ENCODE peak calls at places on chromosomes 12 and 14, in seven cellular contexts. One of them, this sample, is unnamed.

GRCh38 chr14:106841701-106842100 is 1315.3 kb downstream of the TMEM121 start:
- DNase-seq in NB4: no peak
- DNase-seq in heart right ventricle: no peak
- DNase-seq in uterus: no peak
- DNase-seq in endothelial cell of umbilical vein: no peak
- DNase-seq in coronary artery: no peak
- DNase-seq in fibroblast of mammary gland: no peak
- DNase-seq in this sample: peak

GRCh38 chr14:65003394-65003793 is 16.7 kb downstream of the FNTB start:
- DNase-seq in uterus: no peak
- DNase-seq in heart right ventricle: no peak
- DNase-seq in NB4: no peak
- DNase-seq in endothelial cell of umbilical vein: no peak
- DNase-seq in fibroblast of mammary gland: peak
- DNase-seq in coronary artery: no peak
- DNase-seq in this sample: no peak

GRCh38 chr12:25388216-25388615 is 137.5 kb upstream of the KRAS start:
- DNase-seq in endothelial cell of umbilical vein: no peak
- DNase-seq in NB4: no peak
- DNase-seq in heart right ventricle: no peak
- DNase-seq in uterus: no peak
- DNase-seq in fibroblast of mammary gland: no peak
- DNase-seq in coronary artery: no peak
- DNase-seq in this sample: no peak

GRCh38 chr12:53049582-53050318 is at the start of gene TNS2:
- DNase-seq in fibroblast of mammary gland: peak
- DNase-seq in endothelial cell of umbilical vein: peak
- DNase-seq in NB4: no peak
- DNase-seq in heart right ventricle: peak
- DNase-seq in coronary artery: peak
- DNase-seq in uterus: peak
- DNase-seq in this sample: peak

GRCh38 chr12:117564885-117565284 is 203.5 kb upstream of the NOS1 start:
- DNase-seq in heart right ventricle: no peak
- DNase-seq in fibroblast of mammary gland: no peak
- DNase-seq in endothelial cell of umbilical vein: no peak
- DNase-seq in uterus: no peak
- DNase-seq in NB4: no peak
- DNase-seq in coronary artery: peak
- DNase-seq in this sample: no peak

GRCh38 chr12:123991402-123991951 is 18.5 kb downstream of the ZNF664 start:
- DNase-seq in NB4: no peak
- DNase-seq in endothelial cell of umbilical vein: no peak
- DNase-seq in fibroblast of mammary gland: no peak
- DNase-seq in coronary artery: no peak
- DNase-seq in uterus: no peak
- DNase-seq in heart right ventricle: no peak
- DNase-seq in this sample: no peak

GRCh38 chr14:31286456-31287293 is 79.1 kb upstream of the HECTD1 start:
- DNase-seq in endothelial cell of umbilical vein: no peak
- DNase-seq in fibroblast of mammary gland: no peak
- DNase-seq in heart right ventricle: no peak
- DNase-seq in coronary artery: no peak
- DNase-seq in uterus: no peak
- DNase-seq in NB4: no peak
- DNase-seq in this sample: no peak

GRCh38 chr14:51093371-51094281 is 1.3 kb downstream of the TRIM9 start:
- DNase-seq in coronary artery: no peak
- DNase-seq in fibroblast of mammary gland: no peak
- DNase-seq in uterus: peak
- DNase-seq in heart right ventricle: peak
- DNase-seq in endothelial cell of umbilical vein: no peak
- DNase-seq in NB4: no peak
- DNase-seq in this sample: no peak

GRCh38 chr14:61923348-61923747 is 161.1 kb downstream of the SNAPC1 start:
- DNase-seq in coronary artery: no peak
- DNase-seq in NB4: peak
- DNase-seq in fibroblast of mammary gland: peak
- DNase-seq in endothelial cell of umbilical vein: no peak
- DNase-seq in heart right ventricle: no peak
- DNase-seq in uterus: no peak
- DNase-seq in this sample: no peak

GRCh38 chr12:2732290-2732689 is 62.5 kb upstream of the FKBP4 start:
- DNase-seq in uterus: no peak
- DNase-seq in fibroblast of mammary gland: no peak
- DNase-seq in NB4: no peak
- DNase-seq in heart right ventricle: no peak
- DNase-seq in endothelial cell of umbilical vein: no peak
- DNase-seq in coronary artery: no peak
- DNase-seq in this sample: no peak

GRCh38 chr12:97168804-97169203 is 261.7 kb downstream of the NEDD1 start:
- DNase-seq in fibroblast of mammary gland: no peak
- DNase-seq in uterus: no peak
- DNase-seq in coronary artery: no peak
- DNase-seq in heart right ventricle: no peak
- DNase-seq in endothelial cell of umbilical vein: no peak
- DNase-seq in NB4: peak
- DNase-seq in this sample: no peak

GRCh38 chr12:57031228-57031670 is 14.9 kb upstream of the TAC3 start:
- DNase-seq in endothelial cell of umbilical vein: no peak
- DNase-seq in fibroblast of mammary gland: no peak
- DNase-seq in NB4: peak
- DNase-seq in heart right ventricle: no peak
- DNase-seq in uterus: no peak
- DNase-seq in coronary artery: no peak
- DNase-seq in this sample: no peak

GRCh38 chr12:132186208-132186856 is 42.1 kb downstream of the NOC4L start:
- DNase-seq in coronary artery: no peak
- DNase-seq in uterus: no peak
- DNase-seq in heart right ventricle: peak
- DNase-seq in endothelial cell of umbilical vein: no peak
- DNase-seq in fibroblast of mammary gland: no peak
- DNase-seq in NB4: peak
- DNase-seq in this sample: no peak

GRCh38 chr14:67882973-67883372 is 63.4 kb downstream of the RAD51B start:
- DNase-seq in heart right ventricle: no peak
- DNase-seq in fibroblast of mammary gland: no peak
- DNase-seq in NB4: peak
- DNase-seq in endothelial cell of umbilical vein: no peak
- DNase-seq in uterus: no peak
- DNase-seq in coronary artery: no peak
- DNase-seq in this sample: no peak

GRCh38 chr14:67886221-67886620 is 66.6 kb downstream of the RAD51B start:
- DNase-seq in uterus: no peak
- DNase-seq in NB4: no peak
- DNase-seq in heart right ventricle: no peak
- DNase-seq in coronary artery: no peak
- DNase-seq in fibroblast of mammary gland: no peak
- DNase-seq in endothelial cell of umbilical vein: no peak
- DNase-seq in this sample: no peak

GRCh38 chr14:67887478-67887877 is 67.9 kb downstream of the RAD51B start:
- DNase-seq in coronary artery: no peak
- DNase-seq in heart right ventricle: no peak
- DNase-seq in endothelial cell of umbilical vein: no peak
- DNase-seq in NB4: no peak
- DNase-seq in uterus: no peak
- DNase-seq in fibroblast of mammary gland: no peak
- DNase-seq in this sample: no peak

GRCh38 chr14:67881225-67881624 is 61.6 kb downstream of the RAD51B start:
- DNase-seq in endothelial cell of umbilical vein: peak
- DNase-seq in fibroblast of mammary gland: no peak
- DNase-seq in uterus: no peak
- DNase-seq in NB4: no peak
- DNase-seq in heart right ventricle: no peak
- DNase-seq in coronary artery: no peak
- DNase-seq in this sample: no peak

DNA sequence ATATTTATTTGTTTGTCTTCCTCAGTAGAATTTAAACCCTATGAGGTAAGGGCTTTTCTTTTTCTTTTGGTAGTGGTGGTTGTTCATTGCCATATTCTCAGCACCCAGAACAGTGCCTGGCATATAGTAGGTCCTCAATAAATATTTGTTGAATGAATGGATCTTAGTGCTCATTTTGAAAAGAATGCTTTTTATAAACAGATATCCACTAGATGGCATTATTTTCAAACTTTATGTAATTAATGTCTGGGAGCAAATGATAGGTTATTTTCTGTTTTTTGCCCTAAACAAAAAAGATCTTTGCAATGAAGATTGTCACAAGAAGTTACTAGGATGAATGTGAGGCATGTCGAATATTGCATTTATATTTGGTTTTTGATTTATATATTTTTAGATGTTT is 64.1 kb downstream of the RAD51B start:
- DNase-seq in uterus: no peak
- DNase-seq in fibroblast of mammary gland: peak
- DNase-seq in NB4: peak
- DNase-seq in heart right ventricle: no peak
- DNase-seq in coronary artery: no peak
- DNase-seq in endothelial cell of umbilical vein: peak
- DNase-seq in this sample: no peak
- TF ChIP-seq CTCF in uterus: peak
- TF ChIP-seq CTCF in fibroblast of mammary gland: peak
- TF ChIP-seq CTCF in NB4: no peak
- TF ChIP-seq CTCF in heart right ventricle: peak
- TF ChIP-seq CTCF in coronary artery: peak
- TF ChIP-seq CTCF in endothelial cell of umbilical vein: no peak
- TF ChIP-seq CTCF in this sample: no peak

GRCh38 chr14:73723411-73723798 is 9.2 kb upstream of the PNMA1 start:
- DNase-seq in heart right ventricle: no peak
- DNase-seq in uterus: no peak
- DNase-seq in endothelial cell of umbilical vein: no peak
- DNase-seq in coronary artery: no peak
- DNase-seq in NB4: no peak
- DNase-seq in fibroblast of mammary gland: peak
- DNase-seq in this sample: no peak
- H3K4me3 ChIP-seq in heart right ventricle: no peak
- H3K4me3 ChIP-seq in uterus: no peak
- H3K4me3 ChIP-seq in endothelial cell of umbilical vein: no peak
- H3K4me3 ChIP-seq in coronary artery: peak
- H3K4me3 ChIP-seq in NB4: no peak
- H3K4me3 ChIP-seq in fibroblast of mammary gland: peak
- H3K4me3 ChIP-seq in this sample: no peak

GRCh38 chr14:92386165-92386564 is 63.2 kb downstream of the SLC24A4 start:
- DNase-seq in heart right ventricle: no peak
- DNase-seq in fibroblast of mammary gland: no peak
- DNase-seq in uterus: no peak
- DNase-seq in NB4: peak
- DNase-seq in coronary artery: no peak
- DNase-seq in endothelial cell of umbilical vein: no peak
- DNase-seq in this sample: no peak
- TF ChIP-seq CTCF in heart right ventricle: no peak
- TF ChIP-seq CTCF in fibroblast of mammary gland: no peak
- TF ChIP-seq CTCF in uterus: no peak
- TF ChIP-seq CTCF in NB4: no peak
- TF ChIP-seq CTCF in coronary artery: no peak
- TF ChIP-seq CTCF in endothelial cell of umbilical vein: no peak
- TF ChIP-seq CTCF in this sample: no peak

GRCh38 chr14:100067481-100067880 is 2.3 kb downstream of the EVL start:
- DNase-seq in heart right ventricle: no peak
- DNase-seq in coronary artery: no peak
- DNase-seq in endothelial cell of umbilical vein: no peak
- DNase-seq in uterus: no peak
- DNase-seq in NB4: peak
- DNase-seq in fibroblast of mammary gland: no peak
- DNase-seq in this sample: no peak
- H3K4me3 ChIP-seq in heart right ventricle: no peak
- H3K4me3 ChIP-seq in coronary artery: no peak
- H3K4me3 ChIP-seq in endothelial cell of umbilical vein: no peak
- H3K4me3 ChIP-seq in uterus: no peak
- H3K4me3 ChIP-seq in NB4: peak
- H3K4me3 ChIP-seq in fibroblast of mammary gland: no peak
- H3K4me3 ChIP-seq in this sample: no peak

GRCh38 chr12:9319044-9319841 is 111.0 kb upstream of the PZP start:
- DNase-seq in endothelial cell of umbilical vein: no peak
- DNase-seq in NB4: no peak
- DNase-seq in fibroblast of mammary gland: no peak
- DNase-seq in uterus: no peak
- DNase-seq in heart right ventricle: no peak
- DNase-seq in coronary artery: no peak
- DNase-seq in this sample: no peak
- TF ChIP-seq CTCF in endothelial cell of umbilical vein: no peak
- TF ChIP-seq CTCF in NB4: no peak
- TF ChIP-seq CTCF in fibroblast of mammary gland: no peak
- TF ChIP-seq CTCF in uterus: no peak
- TF ChIP-seq CTCF in heart right ventricle: peak
- TF ChIP-seq CTCF in coronary artery: no peak
- TF ChIP-seq CTCF in this sample: no peak

DNA sequence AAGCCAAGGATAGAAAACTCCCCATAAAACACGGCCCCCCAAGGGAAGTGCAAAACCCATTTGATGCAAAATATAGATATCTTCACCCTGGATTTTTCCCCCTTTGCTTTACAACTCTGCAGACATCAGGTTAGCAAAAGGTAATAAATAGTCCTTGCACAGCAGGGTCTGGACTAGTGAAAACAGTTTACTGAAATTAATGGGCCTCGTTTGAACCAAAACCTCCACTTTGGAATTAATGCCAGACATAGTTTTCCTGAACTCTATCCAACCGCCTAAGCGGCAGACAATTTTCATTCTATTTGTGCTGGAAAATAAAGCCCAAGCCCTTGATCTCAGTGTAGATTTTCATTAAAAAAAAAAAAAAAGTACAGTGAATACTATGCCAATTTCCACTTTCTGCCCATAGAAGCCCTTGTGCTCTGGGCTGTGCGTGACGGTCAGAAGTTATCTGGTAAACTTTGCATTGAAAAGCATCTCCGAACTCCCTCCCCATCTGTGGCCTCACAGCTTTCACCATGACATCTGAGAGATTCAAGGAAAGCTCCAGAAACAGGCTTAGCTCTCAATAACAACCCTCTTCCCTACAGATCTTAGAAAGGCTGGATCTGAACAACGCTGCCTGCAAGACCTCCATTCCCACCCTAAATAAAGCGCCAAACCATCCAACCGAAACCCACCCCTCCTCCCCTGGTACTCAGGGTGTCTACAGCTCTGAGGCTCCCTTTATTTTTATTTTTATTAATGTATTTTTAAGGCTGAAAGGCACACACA is 11.0 kb upstream of the IRF2BPL start:
- DNase-seq in uterus: peak
- DNase-seq in endothelial cell of umbilical vein: peak
- DNase-seq in NB4: peak
- DNase-seq in fibroblast of mammary gland: no peak
- DNase-seq in coronary artery: no peak
- DNase-seq in heart right ventricle: no peak
- DNase-seq in this sample: no peak
- H3K4me3 ChIP-seq in uterus: peak
- H3K4me3 ChIP-seq in endothelial cell of umbilical vein: no peak
- H3K4me3 ChIP-seq in NB4: peak
- H3K4me3 ChIP-seq in fibroblast of mammary gland: peak
- H3K4me3 ChIP-seq in coronary artery: peak
- H3K4me3 ChIP-seq in heart right ventricle: peak
- H3K4me3 ChIP-seq in this sample: no peak

GRCh38 chr14:38339704-38340103 is 83.8 kb upstream of the CLEC14A start:
- DNase-seq in fibroblast of mammary gland: peak
- DNase-seq in coronary artery: no peak
- DNase-seq in heart right ventricle: no peak
- DNase-seq in endothelial cell of umbilical vein: no peak
- DNase-seq in NB4: no peak
- DNase-seq in uterus: no peak
- DNase-seq in this sample: no peak
- TF ChIP-seq CTCF in fibroblast of mammary gland: no peak
- TF ChIP-seq CTCF in coronary artery: no peak
- TF ChIP-seq CTCF in heart right ventricle: no peak
- TF ChIP-seq CTCF in endothelial cell of umbilical vein: no peak
- TF ChIP-seq CTCF in NB4: no peak
- TF ChIP-seq CTCF in uterus: no peak
- TF ChIP-seq CTCF in this sample: no peak